ENCODE peak calls at places on chromosomes 2 and 18, in five cellular contexts. B is Peyer's patch; O is cardiac muscle cell; H is endodermal cell; T is CD4-positive, alpha-beta T cell. N is an unnamed sample.

GRCh38 chr2:203586151-203586550 is 51.0 kb upstream of the RAPH1 start:
- DNase-seq in B (no peak), O (no peak), H (no peak), T (no peak), N (no peak)

GRCh38 chr2:128687551-128687945 is 368.9 kb upstream of the HS6ST1 start:
- DNase-seq in B (no peak), O (no peak), H (no peak), T (no peak), N (peak)

GRCh38 chr2:29847901-29848300 is 73.5 kb downstream of the ALK start:
- DNase-seq in B (no peak), O (no peak), H (no peak), T (no peak), N (no peak)

GRCh38 chr2:30041884-30042283 is 104.9 kb upstream of the YPEL5 start:
- DNase-seq in B (no peak), O (no peak), H (no peak), T (no peak), N (no peak)

GRCh38 chr2:218429951-218430692 is 11.2 kb downstream of the VIL1 start:
- DNase-seq in B (no peak), O (no peak), H (no peak), T (no peak), N (no peak)

GRCh38 chr2:12507295-12507694 is 209.4 kb upstream of the TRIB2 start:
- DNase-seq in B (no peak), O (no peak), H (no peak), T (peak), N (no peak)

GRCh38 chr2:102346381-102347130 is 9.0 kb upstream of the IL18R1 start:
- DNase-seq in B (no peak), O (no peak), H (no peak), T (no peak), N (no peak)

GRCh38 chr18:74930616-74931015 is 278.3 kb downstream of the PTGR3 start:
- DNase-seq in B (no peak), O (no peak), H (no peak), T (no peak), N (no peak)

GRCh38 chr2:42951263-42951938 is 159.0 kb upstream of the HAAO start:
- DNase-seq in B (no peak), O (no peak), H (no peak), T (no peak), N (no peak)

GRCh38 chr2:163888591-163888990 is 152.8 kb upstream of the FIGN start:
- DNase-seq in B (no peak), O (no peak), H (no peak), T (no peak), N (no peak)

GRCh38 chr2:163884416-163884815 is 148.6 kb upstream of the FIGN start:
- DNase-seq in B (no peak), O (no peak), H (no peak), T (no peak), N (no peak)

GRCh38 chr2:163887182-163887581 is 151.4 kb upstream of the FIGN start:
- DNase-seq in B (no peak), O (no peak), H (no peak), T (no peak), N (no peak)
- TF ChIP-seq CTCF in B (no peak), O (peak), H (peak), T (no peak), N (no peak)

DNA sequence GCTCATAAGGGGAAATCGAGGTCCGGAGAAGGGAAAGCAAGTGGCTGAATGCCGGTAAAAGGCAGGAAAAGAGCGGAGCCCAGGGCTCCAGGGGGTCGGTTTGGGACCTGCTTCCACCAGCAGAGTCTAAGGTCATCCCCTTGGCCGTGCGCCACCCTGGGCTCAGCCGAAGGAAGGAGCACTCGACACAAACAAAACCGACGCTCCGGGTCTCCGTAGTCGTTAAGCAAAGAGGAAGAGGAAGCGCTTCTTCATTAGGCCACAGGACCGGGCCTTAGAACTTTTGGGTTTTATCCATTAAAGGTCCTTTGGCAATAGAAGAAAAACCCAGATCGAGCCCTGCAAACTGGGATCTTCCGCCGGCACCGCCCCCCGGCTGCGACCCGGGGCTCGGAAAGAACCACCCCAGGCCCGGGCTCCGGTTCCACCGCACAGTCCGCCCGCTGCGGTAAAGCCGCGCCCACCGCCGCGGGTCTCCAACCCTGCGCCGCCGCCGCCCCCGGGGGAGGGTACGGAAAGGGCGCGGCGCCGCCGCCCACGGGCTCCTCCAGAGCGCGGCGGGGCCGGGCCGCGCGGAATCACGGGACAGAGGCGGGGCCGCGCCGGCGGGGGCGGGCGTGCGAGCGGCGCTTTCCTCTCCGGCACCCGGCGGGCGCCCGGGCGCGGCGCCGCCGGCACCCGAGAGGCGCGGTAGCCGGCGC is at the start of gene TTL:
- DNase-seq in B (peak), O (peak), H (peak), T (peak), N (peak)
- TF ChIP-seq CTCF in B (peak), O (no peak), H (no peak), T (no peak), N (no peak)

GRCh38 chr18:38115201-38115600 is 549.6 kb upstream of the CELF4 start:
- DNase-seq in B (no peak), O (no peak), H (no peak), T (no peak), N (no peak)
- TF ChIP-seq CTCF in B (no peak), O (no peak), H (no peak), T (no peak), N (no peak)

GRCh38 chr2:53040536-53041229 is 726.9 kb upstream of the CHAC2 start:
- DNase-seq in B (no peak), O (no peak), H (no peak), T (no peak), N (no peak)
- TF ChIP-seq CTCF in B (no peak), O (peak), H (peak), T (no peak), N (no peak)

DNA sequence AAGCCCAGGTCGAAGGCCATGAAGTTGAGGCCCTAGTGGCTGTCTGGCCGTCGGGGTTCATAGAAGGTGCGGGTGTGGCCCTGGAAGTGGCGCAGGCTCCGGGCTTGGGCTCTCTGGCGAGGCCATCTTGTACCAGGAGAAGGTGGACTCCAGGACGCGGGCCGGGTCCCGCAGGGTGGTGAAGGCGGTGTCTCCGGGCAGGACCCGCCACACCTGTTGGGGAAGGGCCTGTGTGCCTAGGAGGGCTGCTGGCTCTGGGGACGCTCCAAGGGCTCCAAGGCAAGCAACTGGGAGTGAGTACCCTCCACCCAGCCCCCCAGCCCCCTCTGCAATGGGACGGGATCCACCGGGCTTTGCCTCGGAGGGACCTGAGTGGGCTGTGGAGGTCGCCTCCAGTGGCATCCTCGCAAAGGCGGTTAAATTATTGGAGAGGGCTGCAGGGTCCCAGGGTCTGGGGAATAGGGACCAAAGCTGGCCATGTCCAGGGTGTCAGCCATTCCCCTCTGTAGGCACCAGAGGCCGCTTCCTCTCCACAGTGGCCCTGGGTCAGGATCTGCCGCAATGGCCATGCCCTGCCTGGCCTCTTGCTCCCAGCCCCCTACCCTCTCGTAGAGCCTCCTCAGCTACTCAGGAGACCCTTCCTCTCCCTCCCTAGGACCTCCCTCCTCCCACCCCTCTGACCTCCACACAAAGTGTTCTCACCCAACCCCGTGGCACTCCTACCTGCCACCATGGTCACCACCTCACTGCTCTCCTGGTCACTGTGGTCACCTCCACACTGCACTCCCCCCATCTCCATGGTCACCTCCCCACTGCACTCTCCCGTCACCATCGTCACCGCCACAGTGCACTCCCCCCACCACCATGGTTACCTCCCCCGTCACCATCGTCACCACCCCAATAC is 10.3 kb downstream of the AQP12A start:
- DNase-seq in B (no peak), O (no peak), H (no peak), T (no peak), N (no peak)
- TF ChIP-seq CTCF in B (no peak), O (no peak), H (no peak), T (no peak), N (no peak)

DNA sequence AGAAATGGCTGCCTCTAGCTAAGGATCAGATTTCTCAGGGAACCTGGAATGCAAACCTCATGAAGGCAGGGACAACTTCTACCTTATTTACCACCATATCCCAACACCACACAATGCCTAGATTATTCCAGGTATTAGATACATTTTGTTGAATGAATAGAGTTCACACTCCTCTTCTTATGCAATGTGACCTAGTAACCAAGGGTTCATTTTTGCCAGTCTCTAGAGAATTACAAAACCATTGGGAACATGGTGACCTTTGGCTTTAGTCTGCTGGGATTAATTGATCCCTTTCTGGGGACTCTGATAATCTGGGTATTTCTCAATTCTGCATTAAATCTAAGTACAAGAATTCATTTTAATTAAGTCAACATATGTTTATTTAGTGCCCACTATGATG is 35.2 kb upstream of the SERTAD2 start:
- DNase-seq in B (no peak), O (no peak), H (no peak), T (no peak), N (no peak)
- TF ChIP-seq CTCF in B (no peak), O (no peak), H (no peak), T (no peak), N (no peak)

GRCh38 chr2:149087751-149088150 is 49.3 kb downstream of the LYPD6B start:
- DNase-seq in B (no peak), O (no peak), H (no peak), T (no peak), N (peak)
- TF ChIP-seq CTCF in B (peak), O (peak), H (peak), T (peak), N (peak)

N was measured in GM13977.